ENCODE peak calls at places on chromosomes 13 and 19, in four cellular contexts. Z, X, Y and A are unnamed samples.

GRCh38 chr19:13597625-13598024 is 91.3 kb upstream of the CACNA1A start:
- DNase-seq in Z (no peak), Y (peak), X (peak), A (no peak)

GRCh38 chr19:4161415-4162077 is 8.1 kb downstream of the CREB3L3 start:
- DNase-seq in Y (no peak), X (no peak), Z (no peak), A (no peak)

GRCh38 chr19:48342841-48343540 is 17.6 kb downstream of the EMP3 start:
- DNase-seq in Z (no peak), Y (no peak), X (no peak), A (no peak)

GRCh38 chr19:6424190-6424938 is at the start of gene KHSRP:
- DNase-seq in Z (no peak), X (peak), Y (no peak), A (no peak)

GRCh38 chr19:47490031-47490430 is 6.0 kb upstream of the KPTN start:
- DNase-seq in Z (no peak), X (no peak), Y (no peak), A (no peak)

GRCh38 chr13:80251403-80251802 is 89.5 kb downstream of the SPRY2 start:
- DNase-seq in Z (no peak), X (no peak), Y (no peak), A (no peak)

GRCh38 chr19:5784581-5785147 is at the start of gene PRR22:
- DNase-seq in Y (no peak), Z (no peak), X (no peak), A (no peak)

GRCh38 chr19:3723883-3724282 is 15.7 kb downstream of the TJP3 start:
- DNase-seq in Z (no peak), Y (no peak), X (no peak), A (no peak)

GRCh38 chr13:27168870-27169525 is 2.6 kb downstream of the USP12 start:
- DNase-seq in Y (no peak), Z (no peak), X (no peak), A (no peak)

GRCh38 chr19:49114630-49115363 is 627 bp downstream of the LIN7B start:
- DNase-seq in X (peak), Y (peak), Z (no peak), A (peak)

GRCh38 chr13:48909088-48909389 is 66.7 kb upstream of the FNDC3A start:
- DNase-seq in Z (no peak), Y (no peak), X (no peak), A (peak)

GRCh38 chr13:76955236-76955635 is 6.9 kb downstream of the ACOD1 start:
- DNase-seq in X (no peak), Y (no peak), Z (no peak), A (no peak)

GRCh38 chr13:30222253-30222652 is 85.1 kb downstream of the KATNAL1 start:
- DNase-seq in Y (no peak), X (no peak), Z (no peak), A (no peak)